ENCODE peak calls at places on chromosomes 1 and 21, in six cellular contexts. D is uterus; R is adipocyte; F is CD4-positive, alpha-beta T cell; N is prostate gland; X is CD4-positive, alpha-beta memory T cell. U is an unnamed sample.

GRCh38 chr1:933603-933940 is 9.8 kb downstream of the SAMD11 start:
- DNase-seq in N (no peak), F (no peak), X (no peak), R (no peak), D (no peak), U (no peak)

GRCh38 chr1:209187589-209187988 is 395.9 kb upstream of the CAMK1G start:
- DNase-seq in D (no peak), F (no peak), R (no peak), N (no peak), X (no peak), U (no peak)

GRCh38 chr1:20698195-20698910 is 19.5 kb downstream of the KIF17 start:
- DNase-seq in R (peak; percentile 37), F (no peak), D (no peak), X (no peak), N (no peak), U (no peak)

GRCh38 chr1:17465186-17465585 is 25.7 kb upstream of the RCC2 start:
- DNase-seq in F (no peak), N (no peak), X (no peak), D (no peak), R (no peak), U (no peak)

GRCh38 chr21:14071902-14072734 is 138.6 kb downstream of the LIPI start:
- DNase-seq in F (no peak), N (no peak), X (no peak), R (no peak), D (no peak), U (no peak)

GRCh38 chr1:1670866-1671265 is 12.1 kb upstream of the CDK11B start:
- DNase-seq in F (no peak), N (no peak), R (no peak), X (no peak), D (no peak), U (no peak)

GRCh38 chr21:33510826-33511225 is 19.3 kb upstream of the DNAJC28 start:
- DNase-seq in N (no peak), D (no peak), F (no peak), R (no peak), X (no peak), U (no peak)

GRCh38 chr1:225882699-225883615 is 777 bp upstream of the TMEM63A start:
- DNase-seq in D (peak; percentile 61), F (peak; percentile 54), N (peak; percentile 46), R (peak; percentile 77), X (peak; percentile 34), U (peak; percentile 58)

GRCh38 chr21:40797881-40798280 is 49.1 kb downstream of the DSCAM start:
- DNase-seq in R (peak; percentile 68), D (no peak), X (no peak), N (no peak), F (no peak), U (no peak)
- H3K9me3 ChIP-seq in R (peaks cover 34% of the 10 kb centered on the region), D (no peaks in the 10 kb centered on the region), X (peaks cover 2% of the 10 kb centered on the region), N (no peaks in the 10 kb centered on the region), F (peaks cover 16% of the 10 kb centered on the region), U (peaks cover 11% of the 10 kb centered on the region)

GRCh38 chr1:100298512-100298911 is 32.5 kb downstream of the RTCA start:
- DNase-seq in R (no peak), N (no peak), X (no peak), F (no peak), D (no peak), U (no peak)

GRCh38 chr1:100300691-100301090 is 34.7 kb downstream of the RTCA start:
- DNase-seq in R (no peak), D (no peak), N (no peak), X (no peak), F (no peak), U (no peak)

GRCh38 chr1:100296140-100296539 is 30.1 kb downstream of the RTCA start:
- DNase-seq in D (no peak), F (no peak), N (no peak), X (no peak), R (no peak), U (no peak)

GRCh38 chr1:100302756-100303155 is 36.7 kb downstream of the RTCA start:
- DNase-seq in R (no peak), D (no peak), N (no peak), F (no peak), X (no peak), U (no peak)

DNA sequence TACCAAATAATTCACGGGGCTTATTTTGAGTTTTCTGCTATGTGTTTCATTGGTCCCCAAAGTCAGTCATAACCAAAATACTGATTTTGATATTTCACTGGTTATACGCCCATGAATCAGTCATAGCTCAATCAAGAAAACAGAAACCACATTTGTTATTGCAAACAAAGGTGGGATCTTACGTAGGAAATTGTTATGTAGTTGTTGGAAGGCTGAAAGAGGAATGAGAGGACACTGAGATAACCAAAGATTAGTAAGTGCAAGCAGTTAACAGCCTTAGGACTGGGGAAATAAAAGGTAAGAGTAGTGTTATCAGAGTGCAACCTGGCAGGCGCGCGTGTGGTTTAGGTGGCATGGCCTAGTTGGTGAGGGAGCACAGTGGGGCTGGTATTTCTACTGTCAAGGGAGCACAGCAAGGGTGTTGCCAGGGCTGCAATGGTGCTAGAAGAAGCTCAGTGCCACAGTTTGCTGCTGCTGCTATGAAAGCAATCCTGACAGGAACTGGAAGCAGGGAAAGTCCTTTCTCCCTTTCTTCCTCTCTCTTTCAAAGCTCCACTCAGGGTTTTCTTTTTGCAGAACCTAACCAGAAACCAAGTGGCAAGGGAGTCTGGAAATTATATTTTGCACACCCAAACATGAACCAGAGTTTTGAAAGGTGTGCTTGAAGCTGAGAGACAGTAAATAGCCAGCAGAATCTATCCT is 33.7 kb downstream of the RTCA start:
- DNase-seq in N (no peak), R (no peak), D (no peak), X (no peak), F (no peak), U (no peak)
- H3K9me3 ChIP-seq in N (no peaks in the 10 kb centered on the region), R (no peaks in the 10 kb centered on the region), D (no peaks in the 10 kb centered on the region), X (no peaks in the 10 kb centered on the region), F (no peaks in the 10 kb centered on the region), U (no peaks in the 10 kb centered on the region)

GRCh38 chr1:152447484-152447883 is 33.4 kb upstream of the CRNN start:
- DNase-seq in X (no peak), R (no peak), F (no peak), N (no peak), D (no peak), U (no peak)
- H3K9me3 ChIP-seq in X (no peaks in the 10 kb centered on the region), R (no peaks in the 10 kb centered on the region), F (no peaks in the 10 kb centered on the region), N (no peaks in the 10 kb centered on the region), D (no peaks in the 10 kb centered on the region), U (no peaks in the 10 kb centered on the region)

DNA sequence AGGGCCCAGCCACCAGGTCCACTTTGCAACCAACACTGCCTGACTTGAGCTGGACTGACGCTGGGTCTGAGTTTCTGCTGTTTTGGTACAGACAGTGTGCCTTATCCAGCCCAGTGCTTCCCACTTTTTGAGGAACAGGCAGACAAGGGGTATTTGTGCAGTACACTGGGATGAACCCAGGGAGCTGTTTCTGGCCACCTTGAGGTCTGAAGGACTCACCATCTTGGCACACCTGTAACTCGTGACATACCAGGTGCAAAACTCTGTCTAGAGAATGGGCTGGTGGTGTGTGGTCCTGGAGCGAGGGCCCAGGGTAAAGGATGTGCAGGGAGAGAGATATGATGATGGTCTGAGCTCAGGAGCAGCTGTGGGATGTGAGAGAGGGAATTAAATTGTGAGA is 148.6 kb downstream of the PCP4 start:
- DNase-seq in X (no peak), N (no peak), F (no peak), D (no peak), R (no peak), U (no peak)
- H3K9me3 ChIP-seq in X (no peaks in the 10 kb centered on the region), N (no peaks in the 10 kb centered on the region), F (no peaks in the 10 kb centered on the region), D (no peaks in the 10 kb centered on the region), R (no peaks in the 10 kb centered on the region), U (peaks cover 11% of the 10 kb centered on the region)

GRCh38 chr21:19998450-19998849 is 999.8 kb upstream of the NCAM2 start:
- DNase-seq in X (no peak), R (no peak), N (no peak), D (no peak), F (no peak), U (no peak)

GRCh38 chr21:19993186-19993711 is 1005.0 kb upstream of the NCAM2 start:
- DNase-seq in F (no peak), X (no peak), N (no peak), R (no peak), D (no peak), U (no peak)

GRCh38 chr21:19987671-19988070 is 1010.5 kb upstream of the NCAM2 start:
- DNase-seq in N (no peak), X (no peak), F (no peak), D (no peak), R (no peak), U (no peak)

GRCh38 chr21:19995253-19995652 is 1003.0 kb upstream of the NCAM2 start:
- DNase-seq in N (no peak), D (no peak), F (no peak), R (no peak), X (no peak), U (no peak)

GRCh38 chr21:19992540-19992939 is 1005.7 kb upstream of the NCAM2 start:
- DNase-seq in N (no peak), X (no peak), R (no peak), F (no peak), D (no peak), U (no peak)
- H3K9me3 ChIP-seq in N (no peaks in the 10 kb centered on the region), X (no peaks in the 10 kb centered on the region), R (peaks cover 3% of the 10 kb centered on the region), F (peaks cover 6% of the 10 kb centered on the region), D (no peaks in the 10 kb centered on the region), U (no peaks in the 10 kb centered on the region)

GRCh38 chr1:227654431-227654830 is 80.7 kb downstream of the JMJD4 start:
- DNase-seq in R (no peak), X (no peak), N (no peak), F (no peak), D (no peak), U (no peak)
- H3K9me3 ChIP-seq in R (peaks cover 100% of the 10 kb centered on the region), X (peaks cover 64% of the 10 kb centered on the region), N (peaks cover 6% of the 10 kb centered on the region), F (peaks cover 85% of the 10 kb centered on the region), D (peaks cover 21% of the 10 kb centered on the region), U (peaks cover 60% of the 10 kb centered on the region)

GRCh38 chr1:239636321-239636720 is 250.0 kb downstream of the CHRM3 start:
- DNase-seq in N (no peak), D (no peak), F (no peak), R (no peak), X (no peak), U (no peak)

GRCh38 chr1:239633432-239633831 is 247.1 kb downstream of the CHRM3 start:
- DNase-seq in N (no peak), D (no peak), R (no peak), F (no peak), X (no peak), U (no peak)

GRCh38 chr1:239635276-239635675 is 248.9 kb downstream of the CHRM3 start:
- DNase-seq in F (no peak), R (no peak), X (no peak), N (no peak), D (no peak), U (no peak)

GRCh38 chr1:239630767-239631166 is 244.4 kb downstream of the CHRM3 start:
- DNase-seq in F (no peak), N (no peak), X (no peak), D (no peak), R (no peak), U (no peak)
- H3K9me3 ChIP-seq in F (no peaks in the 10 kb centered on the region), N (no peaks in the 10 kb centered on the region), X (no peaks in the 10 kb centered on the region), D (no peaks in the 10 kb centered on the region), R (no peaks in the 10 kb centered on the region), U (no peaks in the 10 kb centered on the region)

DNA sequence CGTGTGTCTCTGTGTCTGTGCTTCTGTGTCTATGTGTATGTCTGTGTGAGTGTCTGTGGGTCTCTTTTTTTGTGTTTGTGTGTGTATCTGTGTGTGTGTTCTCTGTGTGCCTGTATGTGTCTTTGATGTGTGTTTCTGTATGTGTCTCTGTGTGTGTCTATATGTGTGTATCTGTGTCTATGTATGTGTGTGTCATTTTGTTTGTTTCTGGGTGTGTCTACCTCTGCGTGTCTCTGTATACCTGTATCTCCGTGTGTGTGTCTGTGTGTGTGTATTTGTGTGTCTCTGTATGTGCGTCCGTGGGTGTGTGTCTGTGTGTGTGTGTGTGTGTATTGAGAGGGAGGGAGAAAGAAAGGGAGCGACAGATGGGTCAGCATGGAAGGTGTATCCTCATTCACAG is 106.3 kb upstream of the TRABD2B start:
- DNase-seq in F (no peak), X (no peak), D (no peak), R (no peak), N (no peak), U (no peak)
- H3K9me3 ChIP-seq in F (no peaks in the 10 kb centered on the region), X (no peaks in the 10 kb centered on the region), D (no peaks in the 10 kb centered on the region), R (no peaks in the 10 kb centered on the region), N (no peaks in the 10 kb centered on the region), U (peaks cover 2% of the 10 kb centered on the region)

U was measured in lung.